ENCODE peak calls at places on chromosome 17, in five cellular contexts. One of them, this sample, is unnamed.

GRCh38 chr17:65228734-65229390 is 91.7 kb downstream of the RGS9 start:
- DNase-seq in Jurkat, Clone E6-1: peak; percentile 83
- DNase-seq in cardiac fibroblast: peak; percentile 52
- DNase-seq in right atrium auricular region: no peak
- DNase-seq in epithelial cell of esophagus: peak; percentile 19
- DNase-seq in this sample: no peak

GRCh38 chr17:42311240-42312034 is 23.1 kb downstream of the STAT5A start:
- DNase-seq in Jurkat, Clone E6-1: peak; percentile 75
- DNase-seq in cardiac fibroblast: peak; percentile 93
- DNase-seq in right atrium auricular region: peak; percentile 95
- DNase-seq in epithelial cell of esophagus: peak; percentile 59
- DNase-seq in this sample: peak; percentile 57

GRCh38 chr17:20896153-20896649 is 146.6 kb downstream of the USP22 start:
- DNase-seq in Jurkat, Clone E6-1: no peak
- DNase-seq in cardiac fibroblast: peak; percentile 3
- DNase-seq in right atrium auricular region: no peak
- DNase-seq in epithelial cell of esophagus: peak; percentile 56
- DNase-seq in this sample: no peak

GRCh38 chr17:74008196-74008595 is 195.3 kb upstream of the RPL38 start:
- DNase-seq in Jurkat, Clone E6-1: peak; percentile 44
- DNase-seq in cardiac fibroblast: no peak
- DNase-seq in right atrium auricular region: no peak
- DNase-seq in epithelial cell of esophagus: no peak
- DNase-seq in this sample: no peak

GRCh38 chr17:50626037-50626574 is 8.6 kb upstream of the ABCC3 start:
- DNase-seq in Jurkat, Clone E6-1: peak; percentile 49
- DNase-seq in cardiac fibroblast: peak; percentile 81
- DNase-seq in right atrium auricular region: peak; percentile 79
- DNase-seq in epithelial cell of esophagus: peak; percentile 74
- DNase-seq in this sample: peak; percentile 62

GRCh38 chr17:37429039-37429438 is 22.4 kb downstream of the TADA2A start:
- DNase-seq in Jurkat, Clone E6-1: no peak
- DNase-seq in cardiac fibroblast: no peak
- DNase-seq in right atrium auricular region: no peak
- DNase-seq in epithelial cell of esophagus: no peak
- DNase-seq in this sample: no peak

GRCh38 chr17:60832206-60832605 is 154.6 kb downstream of the BCAS3 start:
- DNase-seq in Jurkat, Clone E6-1: peak; percentile 78
- DNase-seq in cardiac fibroblast: no peak
- DNase-seq in right atrium auricular region: no peak
- DNase-seq in epithelial cell of esophagus: no peak
- DNase-seq in this sample: peak; percentile 32

GRCh38 chr17:28204751-28205150 is 114.2 kb upstream of the TMEM97 start:
- DNase-seq in Jurkat, Clone E6-1: no peak
- DNase-seq in cardiac fibroblast: peak; percentile 41
- DNase-seq in right atrium auricular region: no peak
- DNase-seq in epithelial cell of esophagus: peak; percentile 54
- DNase-seq in this sample: no peak

GRCh38 chr17:65987988-65988387 is 203.9 kb downstream of the CEP112 start:
- DNase-seq in Jurkat, Clone E6-1: peak; percentile 17
- DNase-seq in cardiac fibroblast: peak; percentile 70
- DNase-seq in right atrium auricular region: no peak
- DNase-seq in epithelial cell of esophagus: peak; percentile 67
- DNase-seq in this sample: peak; percentile 19

GRCh38 chr17:75785016-75785769 is 587 bp downstream of the UNK start:
- DNase-seq in Jurkat, Clone E6-1: no peak
- DNase-seq in cardiac fibroblast: peak; percentile 95
- DNase-seq in right atrium auricular region: peak; percentile 92
- DNase-seq in epithelial cell of esophagus: peak; percentile 93
- DNase-seq in this sample: peak; percentile 60

GRCh38 chr17:64153565-64153964 is 23.6 kb upstream of the ERN1 start:
- DNase-seq in Jurkat, Clone E6-1: no peak
- DNase-seq in cardiac fibroblast: no peak
- DNase-seq in right atrium auricular region: no peak
- DNase-seq in epithelial cell of esophagus: no peak
- DNase-seq in this sample: no peak

GRCh38 chr17:76034433-76035185 is 7.5 kb upstream of the EVPL start:
- DNase-seq in Jurkat, Clone E6-1: no peak
- DNase-seq in cardiac fibroblast: no peak
- DNase-seq in right atrium auricular region: no peak
- DNase-seq in epithelial cell of esophagus: no peak
- DNase-seq in this sample: no peak

GRCh38 chr17:27244481-27245223 is 49.3 kb upstream of the WSB1 start:
- DNase-seq in Jurkat, Clone E6-1: no peak
- DNase-seq in cardiac fibroblast: peak; percentile 99
- DNase-seq in right atrium auricular region: peak; percentile 87
- DNase-seq in epithelial cell of esophagus: peak; percentile 96
- DNase-seq in this sample: peak; percentile 73

GRCh38 chr17:56297142-56297541 is 143.9 kb downstream of the ANKFN1 start:
- DNase-seq in Jurkat, Clone E6-1: peak; percentile 100
- DNase-seq in cardiac fibroblast: no peak
- DNase-seq in right atrium auricular region: no peak
- DNase-seq in epithelial cell of esophagus: no peak
- DNase-seq in this sample: peak; percentile 28

GRCh38 chr17:8080208-8080798 is 7.2 kb downstream of the ALOX12B start:
- DNase-seq in Jurkat, Clone E6-1: no peak
- DNase-seq in cardiac fibroblast: no peak
- DNase-seq in right atrium auricular region: no peak
- DNase-seq in epithelial cell of esophagus: no peak
- DNase-seq in this sample: no peak

GRCh38 chr17:69335018-69335417 is 8.1 kb upstream of the ABCA5 start:
- DNase-seq in Jurkat, Clone E6-1: peak; percentile 35
- DNase-seq in cardiac fibroblast: peak; percentile 65
- DNase-seq in right atrium auricular region: no peak
- DNase-seq in epithelial cell of esophagus: peak; percentile 75
- DNase-seq in this sample: peak; percentile 8

GRCh38 chr17:50276588-50277356 is 2.5 kb downstream of the TMEM92 start:
- DNase-seq in Jurkat, Clone E6-1: no peak
- DNase-seq in cardiac fibroblast: no peak
- DNase-seq in right atrium auricular region: no peak
- DNase-seq in epithelial cell of esophagus: no peak
- DNase-seq in this sample: no peak

GRCh38 chr17:31472137-31472536 is 80.7 kb downstream of the RAB11FIP4 start:
- DNase-seq in Jurkat, Clone E6-1: no peak
- DNase-seq in cardiac fibroblast: no peak
- DNase-seq in right atrium auricular region: no peak
- DNase-seq in epithelial cell of esophagus: no peak
- DNase-seq in this sample: no peak

GRCh38 chr17:4249452-4250029 is 14.2 kb downstream of the ANKFY1 start:
- DNase-seq in Jurkat, Clone E6-1: peak; percentile 41
- DNase-seq in cardiac fibroblast: peak; percentile 68
- DNase-seq in right atrium auricular region: no peak
- DNase-seq in epithelial cell of esophagus: peak; percentile 61
- DNase-seq in this sample: peak; percentile 27

GRCh38 chr17:1580979-1581676 is 18.5 kb upstream of the PITPNA start:
- DNase-seq in Jurkat, Clone E6-1: no peak
- DNase-seq in cardiac fibroblast: no peak
- DNase-seq in right atrium auricular region: no peak
- DNase-seq in epithelial cell of esophagus: no peak
- DNase-seq in this sample: no peak

GRCh38 chr17:77610980-77611641 is 347.4 kb upstream of the TNRC6C start:
- DNase-seq in Jurkat, Clone E6-1: no peak
- DNase-seq in cardiac fibroblast: no peak
- DNase-seq in right atrium auricular region: no peak
- DNase-seq in epithelial cell of esophagus: no peak
- DNase-seq in this sample: no peak

GRCh38 chr17:68197091-68197996 is 50.5 kb upstream of the AMZ2 start:
- DNase-seq in Jurkat, Clone E6-1: no peak
- DNase-seq in cardiac fibroblast: no peak
- DNase-seq in right atrium auricular region: no peak
- DNase-seq in epithelial cell of esophagus: no peak
- DNase-seq in this sample: no peak

GRCh38 chr17:81902653-81903414 is 796 bp downstream of the NPB start:
- DNase-seq in Jurkat, Clone E6-1: no peak
- DNase-seq in cardiac fibroblast: no peak
- DNase-seq in right atrium auricular region: no peak
- DNase-seq in epithelial cell of esophagus: no peak
- DNase-seq in this sample: no peak

GRCh38 chr17:47701603-47702002 is 7.6 kb downstream of the TBKBP1 start:
- DNase-seq in Jurkat, Clone E6-1: no peak
- DNase-seq in cardiac fibroblast: no peak
- DNase-seq in right atrium auricular region: no peak
- DNase-seq in epithelial cell of esophagus: no peak
- DNase-seq in this sample: no peak

GRCh38 chr17:61797283-61797682 is 66.0 kb downstream of the BRIP1 start:
- DNase-seq in Jurkat, Clone E6-1: no peak
- DNase-seq in cardiac fibroblast: no peak
- DNase-seq in right atrium auricular region: no peak
- DNase-seq in epithelial cell of esophagus: no peak
- DNase-seq in this sample: no peak

GRCh38 chr17:5661486-5662125 is 77.3 kb upstream of the NLRP1 start:
- DNase-seq in Jurkat, Clone E6-1: no peak
- DNase-seq in cardiac fibroblast: no peak
- DNase-seq in right atrium auricular region: no peak
- DNase-seq in epithelial cell of esophagus: no peak
- DNase-seq in this sample: no peak

GRCh38 chr17:28684963-28685362 is 23.0 kb downstream of the SUPT6H start:
- DNase-seq in Jurkat, Clone E6-1: no peak
- DNase-seq in cardiac fibroblast: peak; percentile 27
- DNase-seq in right atrium auricular region: no peak
- DNase-seq in epithelial cell of esophagus: no peak
- DNase-seq in this sample: no peak

GRCh38 chr17:79979201-79979840 is 56.4 kb downstream of the TBC1D16 start:
- DNase-seq in Jurkat, Clone E6-1: no peak
- DNase-seq in cardiac fibroblast: no peak
- DNase-seq in right atrium auricular region: no peak
- DNase-seq in epithelial cell of esophagus: no peak
- DNase-seq in this sample: no peak

GRCh38 chr17:42132941-42133340 is 10.3 kb downstream of the HSPB9 start:
- DNase-seq in Jurkat, Clone E6-1: peak; percentile 51
- DNase-seq in cardiac fibroblast: peak; percentile 73
- DNase-seq in right atrium auricular region: no peak
- DNase-seq in epithelial cell of esophagus: peak; percentile 61
- DNase-seq in this sample: peak; percentile 76

GRCh38 chr17:42288985-42289862 is 926 bp downstream of the STAT5A start:
- DNase-seq in Jurkat, Clone E6-1: no peak
- DNase-seq in cardiac fibroblast: no peak
- DNase-seq in right atrium auricular region: no peak
- DNase-seq in epithelial cell of esophagus: no peak
- DNase-seq in this sample: no peak

GRCh38 chr17:17035920-17036319 is 6.3 kb upstream of the MPRIP start:
- DNase-seq in Jurkat, Clone E6-1: no peak
- DNase-seq in cardiac fibroblast: no peak
- DNase-seq in right atrium auricular region: no peak
- DNase-seq in epithelial cell of esophagus: no peak
- DNase-seq in this sample: no peak
- H3K4me3 ChIP-seq in Jurkat, Clone E6-1: no peak overlapping the region
- H3K4me3 ChIP-seq in cardiac fibroblast: no peak overlapping the region
- H3K4me3 ChIP-seq in right atrium auricular region: no peak overlapping the region
- H3K4me3 ChIP-seq in epithelial cell of esophagus: no peak overlapping the region
- H3K4me3 ChIP-seq in this sample: no peak overlapping the region

DNA sequence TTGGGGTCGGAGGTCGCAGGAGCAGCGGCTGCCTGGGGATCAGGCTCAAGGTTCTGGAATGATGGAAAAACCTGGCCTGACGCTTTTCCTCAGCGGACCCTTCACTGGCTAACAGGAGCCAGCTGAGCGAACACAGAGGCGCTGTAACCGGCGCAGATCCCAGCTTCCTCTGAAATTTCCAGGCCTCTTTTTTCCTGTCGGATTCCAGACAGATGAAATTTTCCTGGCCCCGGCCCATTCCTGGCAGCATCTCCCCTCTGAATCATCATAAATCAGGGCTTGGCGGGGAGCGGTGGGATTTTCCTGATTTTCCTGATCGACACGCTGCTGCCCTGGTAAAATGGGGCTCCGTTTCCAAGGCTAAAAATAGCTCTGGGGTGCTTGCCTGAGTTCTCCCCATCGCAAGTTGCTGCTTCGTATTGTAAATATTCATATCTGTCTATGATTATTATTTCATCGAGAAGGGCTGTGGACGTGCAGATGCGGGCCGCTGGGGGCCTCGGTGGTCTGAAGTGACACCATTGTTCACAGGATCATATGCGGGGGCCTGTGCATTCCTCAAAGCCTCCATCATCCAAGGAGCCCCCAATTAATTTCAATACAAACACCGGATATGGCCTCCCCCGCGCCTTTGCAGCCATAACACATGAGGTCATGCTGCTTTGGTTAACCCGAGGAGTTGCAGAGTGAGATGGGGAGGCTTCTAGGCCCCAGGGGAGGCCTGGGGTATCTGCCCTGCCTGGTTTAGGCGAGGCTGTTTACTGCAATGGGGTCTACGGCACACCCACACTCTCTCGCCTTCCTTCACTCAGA is 45.8 kb upstream of the ETV4 start:
- DNase-seq in Jurkat, Clone E6-1: no peak
- DNase-seq in cardiac fibroblast: peak; percentile 93
- DNase-seq in right atrium auricular region: peak; percentile 90
- DNase-seq in epithelial cell of esophagus: peak; percentile 85
- DNase-seq in this sample: peak; percentile 63
- H3K4me3 ChIP-seq in Jurkat, Clone E6-1: no peak overlapping the region
- H3K4me3 ChIP-seq in cardiac fibroblast: no peak overlapping the region
- H3K4me3 ChIP-seq in right atrium auricular region: no peak overlapping the region
- H3K4me3 ChIP-seq in epithelial cell of esophagus: no peak overlapping the region
- H3K4me3 ChIP-seq in this sample: no peak overlapping the region

GRCh38 chr17:53765609-53766008 is 57.1 kb upstream of the KIF2B start:
- DNase-seq in Jurkat, Clone E6-1: no peak
- DNase-seq in cardiac fibroblast: peak; percentile 3
- DNase-seq in right atrium auricular region: no peak
- DNase-seq in epithelial cell of esophagus: peak; percentile 36
- DNase-seq in this sample: no peak

GRCh38 chr17:53765129-53765528 is 57.6 kb upstream of the KIF2B start:
- DNase-seq in Jurkat, Clone E6-1: no peak
- DNase-seq in cardiac fibroblast: no peak
- DNase-seq in right atrium auricular region: no peak
- DNase-seq in epithelial cell of esophagus: no peak
- DNase-seq in this sample: no peak
- H3K4me3 ChIP-seq in Jurkat, Clone E6-1: no peak overlapping the region
- H3K4me3 ChIP-seq in cardiac fibroblast: no peak overlapping the region
- H3K4me3 ChIP-seq in right atrium auricular region: no peak overlapping the region
- H3K4me3 ChIP-seq in epithelial cell of esophagus: no peak overlapping the region
- H3K4me3 ChIP-seq in this sample: no peak overlapping the region

DNA sequence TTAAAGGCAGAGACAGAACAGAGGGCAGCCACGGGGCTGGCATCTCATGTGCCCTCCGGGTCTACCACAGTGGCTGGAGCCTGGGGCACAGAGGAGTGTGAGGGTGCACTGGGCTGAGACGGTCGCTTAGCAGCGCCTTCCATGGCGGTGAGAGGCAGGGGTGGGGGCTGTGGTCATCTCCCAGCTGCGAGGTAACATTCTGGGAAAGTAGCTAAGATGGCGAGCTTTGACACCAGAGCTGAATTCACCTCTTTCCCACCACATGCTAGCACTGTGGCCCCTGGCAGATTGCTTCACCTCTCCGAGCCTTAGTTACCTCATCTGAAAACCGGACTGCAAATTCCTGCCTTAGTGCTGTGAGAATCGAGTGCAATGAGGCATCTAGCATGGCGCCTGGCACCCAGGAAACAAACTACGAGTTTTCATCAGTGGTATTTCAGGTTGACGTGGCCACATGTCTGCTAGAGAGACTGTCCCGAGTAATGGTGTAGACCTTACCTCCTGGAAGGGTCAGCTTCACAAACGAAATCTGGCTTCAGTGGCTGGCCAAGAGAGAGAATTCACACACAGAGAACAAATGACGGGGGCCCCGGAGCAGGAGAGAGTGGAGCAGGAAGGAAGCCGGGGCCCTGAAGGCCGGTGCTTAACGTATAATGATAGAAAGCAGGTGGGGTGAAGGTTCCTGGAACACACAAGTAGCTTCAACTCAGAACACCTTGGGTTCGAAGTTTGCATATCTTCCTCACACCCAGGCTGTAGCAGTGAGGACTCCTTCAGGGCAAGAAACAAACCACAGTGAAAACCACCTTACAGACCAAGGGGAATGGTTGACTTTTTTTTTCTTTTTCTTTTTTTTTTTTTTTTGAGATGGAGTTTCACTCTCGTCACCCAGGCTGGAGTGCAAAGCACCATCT is 63.9 kb upstream of the RPH3AL start:
- DNase-seq in Jurkat, Clone E6-1: peak; percentile 91
- DNase-seq in cardiac fibroblast: no peak
- DNase-seq in right atrium auricular region: no peak
- DNase-seq in epithelial cell of esophagus: no peak
- DNase-seq in this sample: no peak
- H3K4me3 ChIP-seq in Jurkat, Clone E6-1: peak overlapping the region; percentile 39
- H3K4me3 ChIP-seq in cardiac fibroblast: no peak overlapping the region
- H3K4me3 ChIP-seq in right atrium auricular region: no peak overlapping the region
- H3K4me3 ChIP-seq in epithelial cell of esophagus: no peak overlapping the region
- H3K4me3 ChIP-seq in this sample: no peak overlapping the region